ENCODE peak calls at places on chromosomes 13 and 19, in seven cellular contexts. M, Q, G, N, P, W and U are unnamed samples.

GRCh38 chr19:39802958-39803357 is 24.3 kb downstream of the LEUTX start:
- DNase-seq in M (no peak), Q (no peak), G (no peak), N (no peak), P (no peak), W (no peak), U (no peak)

GRCh38 chr13:114055766-114056165 is 76.7 kb downstream of the RASA3 start:
- DNase-seq in M (no peak), Q (no peak), G (no peak), N (no peak), P (no peak), W (no peak), U (no peak)

GRCh38 chr13:74056829-74057564 is 77.2 kb downstream of the KLF12 start:
- DNase-seq in M (no peak), Q (no peak), G (no peak), N (no peak), P (no peak), W (no peak), U (no peak)

GRCh38 chr19:16541526-16542044 is 652 bp downstream of the CHERP start:
- DNase-seq in M (no peak), Q (no peak), G (peak; percentile 30), N (no peak), P (no peak), W (no peak), U (no peak)

GRCh38 chr19:39308531-39309304 is 11.9 kb downstream of the LRFN1 start:
- DNase-seq in M (no peak), Q (no peak), G (no peak), N (no peak), P (no peak), W (no peak), U (no peak)

GRCh38 chr13:92769064-92769463 is 457.5 kb upstream of the GPC6 start:
- DNase-seq in M (no peak), Q (no peak), G (peak; percentile 47), N (no peak), P (no peak), W (no peak), U (no peak)

GRCh38 chr13:109989155-109989554 is 202.8 kb upstream of the IRS2 start:
- DNase-seq in M (no peak), Q (no peak), G (peak; percentile 27), N (no peak), P (no peak), W (no peak), U (peak; percentile 76)

GRCh38 chr19:294341-294818 is 3.2 kb upstream of the PLPP2 start:
- DNase-seq in M (no peak), Q (no peak), G (peak; percentile 23), N (no peak), P (no peak), W (no peak), U (no peak)

GRCh38 chr13:72565893-72566292 is 161.5 kb downstream of the MZT1 start:
- DNase-seq in M (no peak), Q (peak; percentile 33), G (peak; percentile 49), N (no peak), P (no peak), W (no peak), U (peak; percentile 49)

GRCh38 chr19:49338691-49339363 is 3.6 kb downstream of the CD37 start:
- DNase-seq in M (no peak), Q (peak; percentile 34), G (peak; percentile 44), N (peak; percentile 64), P (peak; percentile 87), W (no peak), U (peak; percentile 43)

GRCh38 chr13:36358352-36358751 is 12.2 kb upstream of the SPART start:
- DNase-seq in M (no peak), Q (no peak), G (no peak), N (no peak), P (no peak), W (no peak), U (no peak)

GRCh38 chr19:11577451-11578341 is at the start of gene ACP5:
- DNase-seq in M (no peak), Q (no peak), G (no peak), N (no peak), P (peak; percentile 68), W (no peak), U (no peak)

GRCh38 chr13:73608731-73609485 is 525.3 kb downstream of the KLF12 start:
- DNase-seq in M (no peak), Q (peak; percentile 96), G (no peak), N (no peak), P (peak; percentile 37), W (no peak), U (no peak)